ENCODE peak calls at places on chromosomes 12 and 14, in five cellular contexts. O is tibial artery, F is left lung, V is PC-3, C is fibroblast of the aortic adventitia. P is an unnamed sample.

GRCh38 chr14:58716706-58717105 is 78.9 kb downstream of the DACT1 start:
- DNase-seq in V (peak), F (no peak), O (no peak), C (no peak), P (no peak)

GRCh38 chr12:81683881-81684280 is 75.3 kb downstream of the PPFIA2 start:
- DNase-seq in V (no peak), F (no peak), O (no peak), C (no peak), P (no peak)

GRCh38 chr14:65658202-65658601 is 245.7 kb downstream of the FUT8 start:
- DNase-seq in C (peak), V (peak), O (no peak), F (no peak), P (no peak)

GRCh38 chr12:132489078-132489601 is 811 bp upstream of the FBRSL1 start:
- DNase-seq in V (no peak), F (peak), O (peak), C (no peak), P (no peak)

GRCh38 chr14:64503184-64503433 is 529 bp downstream of the ZBTB25 start:
- DNase-seq in C (peak), O (no peak), V (no peak), F (no peak), P (peak)

GRCh38 chr14:24079521-24080141 is 8.3 kb downstream of the CPNE6 start:
- DNase-seq in O (no peak), F (peak), V (no peak), C (no peak), P (no peak)

GRCh38 chr14:67941456-67942018 is 122.0 kb downstream of the RAD51B start:
- DNase-seq in V (peak), O (no peak), C (peak), F (no peak), P (no peak)

GRCh38 chr14:53004976-53005375 is 54.1 kb upstream of the FERMT2 start:
- DNase-seq in F (no peak), C (peak), V (no peak), O (no peak), P (no peak)

GRCh38 chr12:93408813-93409212 is 31.1 kb downstream of the NUDT4 start:
- DNase-seq in F (no peak), O (no peak), V (no peak), C (no peak), P (no peak)

GRCh38 chr14:91154851-91155625 is 41.2 kb downstream of the DGLUCY start:
- DNase-seq in V (peak), C (peak), O (no peak), F (no peak), P (no peak)

GRCh38 chr14:104654119-104654518 is 35.3 kb upstream of the INF2 start:
- DNase-seq in V (no peak), O (no peak), F (no peak), C (no peak), P (no peak)

GRCh38 chr12:123942277-123942653 is 30.4 kb downstream of the CCDC92 start:
- DNase-seq in C (peak), F (no peak), O (no peak), V (peak), P (no peak)

GRCh38 chr14:96666088-96666487 is 131.1 kb upstream of the VRK1 start:
- DNase-seq in V (no peak), F (no peak), O (no peak), C (no peak), P (no peak)

GRCh38 chr12:92930421-92930820 is 1.3 kb upstream of the EEA1 start:
- DNase-seq in F (no peak), C (peak), O (no peak), V (peak), P (no peak)

GRCh38 chr12:24227550-24227949 is 278.1 kb upstream of the SOX5 start:
- DNase-seq in V (no peak), F (no peak), C (no peak), O (no peak), P (no peak)

GRCh38 chr14:102140027-102140749 is 491 bp downstream of the WDR20 start:
- DNase-seq in C (no peak), F (peak), O (no peak), V (no peak), P (no peak)

GRCh38 chr12:124565656-124566180 is 1.7 kb downstream of the NCOR2 start:
- DNase-seq in O (no peak), V (peak), F (no peak), C (no peak), P (no peak)

GRCh38 chr14:33668066-33668465 is 282.8 kb downstream of the EGLN3 start:
- DNase-seq in V (peak), C (no peak), F (no peak), O (no peak), P (no peak)

GRCh38 chr12:122051231-122051876 is 27.2 kb upstream of the MLXIP start:
- DNase-seq in V (no peak), C (peak), O (peak), F (no peak), P (no peak)

GRCh38 chr12:75877588-75878381 is 153.8 kb downstream of the PHLDA1 start:
- DNase-seq in C (peak), V (no peak), F (no peak), O (no peak), P (no peak)

GRCh38 chr12:23760495-23760894 is 189.0 kb downstream of the SOX5 start:
- DNase-seq in V (no peak), F (no peak), O (no peak), C (peak), P (no peak)

GRCh38 chr14:104158827-104159798 is 20.7 kb downstream of the KIF26A start:
- DNase-seq in C (no peak), V (no peak), F (no peak), O (no peak), P (no peak)

GRCh38 chr14:101781240-101782061 is 19.9 kb downstream of the PPP2R5C start:
- DNase-seq in V (no peak), O (no peak), F (peak), C (peak), P (no peak)

GRCh38 chr12:89883630-89884364 is 175.2 kb upstream of the ATP2B1 start:
- DNase-seq in V (no peak), F (no peak), C (peak), O (no peak), P (no peak)

GRCh38 chr14:70594461-70594860 is 6.0 kb downstream of the MED6 start:
- DNase-seq in C (no peak), F (peak), V (no peak), O (no peak), P (no peak)

GRCh38 chr12:30691122-30691879 is 4.4 kb downstream of the IPO8 start:
- DNase-seq in C (peak), F (no peak), V (peak), O (no peak), P (no peak)

GRCh38 chr12:58961166-58961565 is 40.9 kb upstream of the LRIG3 start:
- DNase-seq in O (no peak), V (no peak), F (no peak), C (no peak), P (no peak)

GRCh38 chr14:55518391-55518790 is 61.6 kb upstream of the KTN1 start:
- DNase-seq in O (no peak), F (no peak), V (no peak), C (no peak), P (no peak)

GRCh38 chr14:39050389-39050788 is 52.6 kb downstream of the SEC23A start:
- DNase-seq in C (peak), F (no peak), O (no peak), V (peak), P (no peak)

GRCh38 chr12:4031703-4032291 is 158.6 kb upstream of the PARP11 start:
- DNase-seq in C (no peak), F (peak), V (peak), O (peak), P (no peak)

GRCh38 chr14:101665478-101666078 is 95.9 kb upstream of the PPP2R5C start:
- DNase-seq in O (no peak), F (no peak), C (peak), V (peak), P (no peak)

GRCh38 chr14:23339506-23340268 is 13.0 kb downstream of the SLC22A17 start:
- DNase-seq in C (no peak), O (no peak), V (no peak), F (no peak), P (no peak)

GRCh38 chr14:74401504-74402241 is 24.3 kb downstream of the SYNDIG1L start:
- DNase-seq in V (no peak), O (peak), F (no peak), C (no peak), P (no peak)

GRCh38 chr14:65560340-65561027 is 148.0 kb downstream of the FUT8 start:
- DNase-seq in V (no peak), O (no peak), F (no peak), C (peak), P (no peak)

GRCh38 chr12:6057693-6058092 is 66.8 kb downstream of the VWF start:
- DNase-seq in O (no peak), F (no peak), V (no peak), C (no peak), P (no peak)

GRCh38 chr14:49526101-49526500 is 60.1 kb downstream of the RPS29 start:
- DNase-seq in V (no peak), F (no peak), O (no peak), C (no peak), P (no peak)

GRCh38 chr14:100384819-100385813 is 62.0 kb downstream of the SLC25A47 start:
- DNase-seq in F (no peak), O (no peak), V (peak), C (peak), P (no peak)

GRCh38 chr12:101768781-101769180 is 29.5 kb upstream of the SYCP3 start:
- DNase-seq in O (no peak), C (no peak), F (no peak), V (no peak), P (no peak)

GRCh38 chr12:67681145-67681778 is 32.7 kb downstream of the DYRK2 start:
- DNase-seq in F (no peak), C (peak), O (no peak), V (peak), P (no peak)

DNA sequence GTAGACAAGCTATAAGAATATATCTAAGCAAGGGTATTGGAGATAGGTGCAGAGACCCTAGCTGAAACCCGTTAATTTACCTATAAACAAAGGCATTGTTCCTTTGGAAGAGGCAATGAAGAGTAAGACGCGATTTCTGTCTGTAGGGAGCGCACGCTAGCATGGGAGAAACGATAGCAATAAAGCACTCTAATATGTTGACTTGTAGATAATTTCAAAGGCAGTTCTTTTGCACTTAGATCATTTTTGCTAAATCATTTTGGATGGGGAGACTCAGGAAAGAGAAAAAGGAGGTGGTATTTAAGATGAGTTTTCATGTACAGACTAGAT is 648 bp downstream of the CCDC77 start:
- DNase-seq in F (no peak), O (no peak), C (peak), V (peak), P (no peak)
- TF ChIP-seq CTCF in F (no peak), O (no peak), C (peak), V (peak), P (no peak)

GRCh38 chr14:40252817-40253447 is 820.7 kb upstream of the FBXO33 start:
- DNase-seq in O (no peak), F (no peak), C (no peak), V (peak), P (no peak)
- TF ChIP-seq CTCF in O (no peak), F (no peak), C (no peak), V (peak), P (peak)

GRCh38 chr14:73280903-73281302 is 43.6 kb downstream of the PAPLN start:
- DNase-seq in C (no peak), O (no peak), F (no peak), V (peak), P (no peak)
- TF ChIP-seq CTCF in C (no peak), O (no peak), F (no peak), V (peak), P (no peak)

GRCh38 chr12:26567126-26567525 is 265.9 kb downstream of the ITPR2 start:
- DNase-seq in F (no peak), V (no peak), O (no peak), C (no peak), P (no peak)
- TF ChIP-seq CTCF in F (no peak), V (no peak), O (no peak), C (no peak), P (no peak)

GRCh38 chr12:130026608-130027176 is 122.9 kb upstream of the TMEM132D start:
- DNase-seq in V (peak), F (no peak), O (no peak), C (no peak), P (no peak)
- TF ChIP-seq CTCF in V (peak), F (peak), O (no peak), C (no peak), P (peak)

GRCh38 chr12:49296034-49296835 is 1.3 kb downstream of the PRPH start:
- DNase-seq in O (peak), C (peak), V (peak), F (peak), P (no peak)

GRCh38 chr12:49296836-49297694 is 2.1 kb downstream of the PRPH start:
- DNase-seq in V (peak), F (peak), O (peak), C (no peak), P (no peak)

GRCh38 chr12:49294804-49295086 is 202 bp upstream of the PRPH start:
- DNase-seq in O (no peak), C (no peak), V (no peak), F (no peak), P (no peak)

GRCh38 chr12:49294086-49294803 is 702 bp upstream of the PRPH start:
- DNase-seq in V (no peak), C (no peak), F (no peak), O (peak), P (no peak)

GRCh38 chr12:49295087-49296001 is at the start of gene PRPH:
- DNase-seq in F (peak), V (no peak), C (no peak), O (peak), P (no peak)
- TF ChIP-seq CTCF in F (no peak), V (no peak), C (no peak), O (no peak), P (no peak)